ENCODE peak calls at places on chromosomes 6 and 20, in six cellular contexts. One of them, this sample, is unnamed.

GRCh38 chr6:32459781-32460424 is 20.2 kb downstream of the HLA-DRA start:
- DNase-seq in IMR-90: no peak
- DNase-seq in adrenal gland: no peak
- DNase-seq in Peyer's patch: no peak
- DNase-seq in heart left ventricle: no peak
- DNase-seq in transverse colon: no peak
- DNase-seq in this sample: peak; percentile 19

GRCh38 chr6:79671605-79672266 is 40.6 kb downstream of the SH3BGRL2 start:
- DNase-seq in heart left ventricle: peak; percentile 31
- DNase-seq in Peyer's patch: peak; percentile 93
- DNase-seq in adrenal gland: peak; percentile 22
- DNase-seq in IMR-90: peak; percentile 40
- DNase-seq in transverse colon: peak; percentile 90
- DNase-seq in this sample: no peak

GRCh38 chr6:225121-225721 is 67.1 kb upstream of the DUSP22 start:
- DNase-seq in transverse colon: no peak
- DNase-seq in IMR-90: no peak
- DNase-seq in heart left ventricle: peak; percentile 33
- DNase-seq in adrenal gland: no peak
- DNase-seq in Peyer's patch: peak; percentile 56
- DNase-seq in this sample: no peak

GRCh38 chr6:132746049-132746448 is 11.7 kb downstream of the VNN2 start:
- DNase-seq in Peyer's patch: no peak
- DNase-seq in transverse colon: no peak
- DNase-seq in heart left ventricle: no peak
- DNase-seq in IMR-90: no peak
- DNase-seq in adrenal gland: no peak
- DNase-seq in this sample: peak; percentile 50

GRCh38 chr6:142187209-142187608 is 40.1 kb downstream of the VTA1 start:
- DNase-seq in adrenal gland: peak; percentile 82
- DNase-seq in heart left ventricle: peak; percentile 62
- DNase-seq in IMR-90: peak; percentile 77
- DNase-seq in transverse colon: no peak
- DNase-seq in Peyer's patch: no peak
- DNase-seq in this sample: no peak

GRCh38 chr20:14319704-14320103 is 17.7 kb downstream of the FLRT3 start:
- DNase-seq in adrenal gland: no peak
- DNase-seq in IMR-90: no peak
- DNase-seq in Peyer's patch: no peak
- DNase-seq in heart left ventricle: no peak
- DNase-seq in transverse colon: no peak
- DNase-seq in this sample: no peak

GRCh38 chr6:149166324-149166723 is 151.2 kb upstream of the TAB2 start:
- DNase-seq in transverse colon: no peak
- DNase-seq in IMR-90: no peak
- DNase-seq in adrenal gland: no peak
- DNase-seq in Peyer's patch: no peak
- DNase-seq in heart left ventricle: no peak
- DNase-seq in this sample: no peak

GRCh38 chr20:20480689-20481088 is 112.8 kb downstream of the INSM1 start:
- DNase-seq in heart left ventricle: no peak
- DNase-seq in IMR-90: peak; percentile 84
- DNase-seq in transverse colon: no peak
- DNase-seq in Peyer's patch: no peak
- DNase-seq in adrenal gland: no peak
- DNase-seq in this sample: no peak

GRCh38 chr6:97524846-97525245 is 241.8 kb upstream of the MMS22L start:
- DNase-seq in adrenal gland: no peak
- DNase-seq in transverse colon: no peak
- DNase-seq in heart left ventricle: no peak
- DNase-seq in IMR-90: no peak
- DNase-seq in Peyer's patch: no peak
- DNase-seq in this sample: no peak

GRCh38 chr6:134456284-134456683 is 138.4 kb upstream of the SGK1 start:
- DNase-seq in transverse colon: no peak
- DNase-seq in Peyer's patch: no peak
- DNase-seq in adrenal gland: no peak
- DNase-seq in IMR-90: no peak
- DNase-seq in heart left ventricle: no peak
- DNase-seq in this sample: no peak

GRCh38 chr6:52415917-52416628 is 4.1 kb upstream of the EFHC1 start:
- DNase-seq in heart left ventricle: no peak
- DNase-seq in adrenal gland: no peak
- DNase-seq in Peyer's patch: no peak
- DNase-seq in transverse colon: no peak
- DNase-seq in IMR-90: peak; percentile 60
- DNase-seq in this sample: no peak

GRCh38 chr20:50625986-50626677 is 65.2 kb downstream of the RIPOR3 start:
- DNase-seq in heart left ventricle: peak; percentile 75
- DNase-seq in Peyer's patch: peak; percentile 53
- DNase-seq in adrenal gland: peak; percentile 56
- DNase-seq in transverse colon: peak; percentile 26
- DNase-seq in IMR-90: peak; percentile 39
- DNase-seq in this sample: peak; percentile 64

GRCh38 chr20:61929971-61930666 is 135.6 kb downstream of the TAF4 start:
- DNase-seq in IMR-90: no peak
- DNase-seq in Peyer's patch: no peak
- DNase-seq in heart left ventricle: no peak
- DNase-seq in transverse colon: no peak
- DNase-seq in adrenal gland: no peak
- DNase-seq in this sample: no peak

GRCh38 chr6:71011861-71012260 is 55.0 kb upstream of the B3GAT2 start:
- DNase-seq in heart left ventricle: no peak
- DNase-seq in Peyer's patch: no peak
- DNase-seq in IMR-90: no peak
- DNase-seq in transverse colon: no peak
- DNase-seq in adrenal gland: no peak
- DNase-seq in this sample: no peak

GRCh38 chr20:3461911-3462677 is 8.7 kb upstream of the ATRN start:
- DNase-seq in IMR-90: no peak
- DNase-seq in Peyer's patch: no peak
- DNase-seq in adrenal gland: peak; percentile 75
- DNase-seq in heart left ventricle: no peak
- DNase-seq in transverse colon: no peak
- DNase-seq in this sample: no peak

GRCh38 chr6:126824815-126825214 is 293.7 kb upstream of the RSPO3 start:
- DNase-seq in adrenal gland: no peak
- DNase-seq in heart left ventricle: no peak
- DNase-seq in Peyer's patch: no peak
- DNase-seq in transverse colon: no peak
- DNase-seq in IMR-90: no peak
- DNase-seq in this sample: no peak

GRCh38 chr6:128327890-128328289 is 192.5 kb downstream of the PTPRK start:
- DNase-seq in adrenal gland: no peak
- DNase-seq in Peyer's patch: peak; percentile 56
- DNase-seq in heart left ventricle: no peak
- DNase-seq in IMR-90: peak; percentile 16
- DNase-seq in transverse colon: peak; percentile 12
- DNase-seq in this sample: no peak

GRCh38 chr6:163231356-163232014 is 183.0 kb upstream of the QKI start:
- DNase-seq in transverse colon: no peak
- DNase-seq in IMR-90: no peak
- DNase-seq in Peyer's patch: no peak
- DNase-seq in adrenal gland: no peak
- DNase-seq in heart left ventricle: no peak
- DNase-seq in this sample: peak; percentile 52

GRCh38 chr6:45160305-45160704 is 167.8 kb upstream of the RUNX2 start:
- DNase-seq in adrenal gland: no peak
- DNase-seq in transverse colon: no peak
- DNase-seq in heart left ventricle: no peak
- DNase-seq in Peyer's patch: no peak
- DNase-seq in IMR-90: no peak
- DNase-seq in this sample: no peak

GRCh38 chr6:111894272-111894671 is 21.0 kb upstream of the FYN start:
- DNase-seq in adrenal gland: no peak
- DNase-seq in transverse colon: no peak
- DNase-seq in Peyer's patch: no peak
- DNase-seq in heart left ventricle: no peak
- DNase-seq in IMR-90: peak; percentile 67
- DNase-seq in this sample: no peak

GRCh38 chr6:168711666-168712300 is 270.8 kb downstream of the SMOC2 start:
- DNase-seq in heart left ventricle: no peak
- DNase-seq in adrenal gland: no peak
- DNase-seq in IMR-90: no peak
- DNase-seq in transverse colon: no peak
- DNase-seq in Peyer's patch: peak; percentile 18
- DNase-seq in this sample: no peak

GRCh38 chr6:85126448-85127178 is 323.3 kb upstream of the NT5E start:
- DNase-seq in IMR-90: peak; percentile 2
- DNase-seq in adrenal gland: peak; percentile 27
- DNase-seq in Peyer's patch: no peak
- DNase-seq in heart left ventricle: peak; percentile 34
- DNase-seq in transverse colon: peak; percentile 10
- DNase-seq in this sample: peak; percentile 26

GRCh38 chr6:99458319-99458718 is 33.2 kb upstream of the PNISR start:
- DNase-seq in transverse colon: no peak
- DNase-seq in heart left ventricle: no peak
- DNase-seq in adrenal gland: no peak
- DNase-seq in IMR-90: peak; percentile 44
- DNase-seq in Peyer's patch: no peak
- DNase-seq in this sample: no peak

GRCh38 chr20:6333110-6333509 is 210.3 kb upstream of the FERMT1 start:
- DNase-seq in transverse colon: no peak
- DNase-seq in Peyer's patch: no peak
- DNase-seq in heart left ventricle: no peak
- DNase-seq in adrenal gland: no peak
- DNase-seq in IMR-90: no peak
- DNase-seq in this sample: no peak

GRCh38 chr20:53926428-53927028 is 143.9 kb downstream of the BCAS1 start:
- DNase-seq in transverse colon: peak; percentile 52
- DNase-seq in IMR-90: peak; percentile 97
- DNase-seq in adrenal gland: no peak
- DNase-seq in heart left ventricle: no peak
- DNase-seq in Peyer's patch: peak; percentile 78
- DNase-seq in this sample: no peak

DNA sequence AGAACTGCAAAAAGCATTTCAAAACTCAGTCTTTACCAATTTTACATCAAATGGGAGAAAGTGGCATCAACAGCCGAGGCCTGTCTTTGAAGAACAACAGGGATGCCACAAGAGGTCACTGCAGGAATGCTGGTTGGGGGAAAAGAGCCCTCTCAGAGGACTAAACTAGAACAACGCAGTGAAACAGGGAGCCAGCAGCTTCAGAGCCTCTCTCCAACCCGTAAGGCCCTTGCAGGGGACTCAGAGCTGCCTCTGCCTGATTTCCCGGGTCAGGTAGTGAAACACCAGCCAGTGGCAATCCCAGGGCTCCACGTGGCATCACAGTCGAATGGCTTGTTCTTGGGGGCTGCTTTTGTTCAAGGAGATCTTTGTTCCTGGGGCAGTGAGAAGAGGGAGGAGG is 55.0 kb upstream of the KCNK16 start:
- DNase-seq in transverse colon: peak; percentile 73
- DNase-seq in heart left ventricle: peak; percentile 64
- DNase-seq in Peyer's patch: peak; percentile 56
- DNase-seq in IMR-90: peak; percentile 44
- DNase-seq in adrenal gland: peak; percentile 72
- DNase-seq in this sample: peak; percentile 52
- TF ChIP-seq POLR2A in transverse colon: no peak
- TF ChIP-seq POLR2A in heart left ventricle: no peak
- TF ChIP-seq POLR2A in Peyer's patch: no peak
- TF ChIP-seq POLR2A in IMR-90: no peak
- TF ChIP-seq POLR2A in adrenal gland: no peak
- TF ChIP-seq POLR2A in this sample: no peak

DNA sequence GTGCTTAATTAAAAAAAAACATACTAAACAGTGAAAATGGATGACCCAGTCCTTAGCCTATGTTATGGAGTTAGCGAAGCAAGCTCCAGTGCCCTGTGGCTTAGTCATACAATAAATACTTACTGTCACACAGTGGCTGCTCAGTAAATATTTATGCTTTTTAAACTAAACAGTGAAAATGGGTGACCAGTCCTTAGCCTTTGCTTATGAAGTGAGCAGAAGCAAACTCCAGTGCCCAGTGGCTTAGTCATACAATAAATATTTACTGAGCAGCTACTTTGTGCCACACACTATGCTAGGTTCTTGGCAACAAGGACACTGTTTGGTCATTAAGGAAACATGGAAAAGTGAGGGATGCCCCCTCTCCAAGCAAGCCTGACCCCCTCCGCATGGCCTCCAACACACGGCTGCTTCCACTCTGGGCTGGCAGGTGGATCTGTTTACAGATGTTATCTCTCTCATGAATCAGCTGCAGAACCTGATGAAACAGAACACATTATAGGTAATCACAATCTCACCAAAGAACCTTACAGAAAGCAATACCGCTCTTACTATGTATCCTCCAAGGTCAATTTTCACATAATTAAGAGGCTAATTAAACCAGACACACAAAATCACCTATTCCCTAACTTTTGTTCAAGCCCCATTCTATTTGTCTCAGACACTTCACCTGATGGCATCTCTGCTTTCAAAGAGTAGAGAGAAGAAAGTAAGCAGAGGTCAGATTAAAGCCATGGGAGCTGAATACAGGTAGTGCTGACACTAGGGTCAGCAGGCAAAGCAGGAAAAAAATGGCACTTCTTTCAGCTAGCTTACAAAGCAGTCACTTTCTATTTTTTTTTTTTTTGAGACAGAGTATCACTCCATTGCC is 27.3 kb downstream of the CDK5RAP1 start:
- DNase-seq in Peyer's patch: no peak
- DNase-seq in heart left ventricle: no peak
- DNase-seq in transverse colon: no peak
- DNase-seq in IMR-90: peak; percentile 94
- DNase-seq in adrenal gland: no peak
- DNase-seq in this sample: no peak
- H3K27ac ChIP-seq in Peyer's patch: no peak overlapping the region
- H3K27ac ChIP-seq in heart left ventricle: no peak overlapping the region
- H3K27ac ChIP-seq in transverse colon: peak overlapping the region; percentile 7
- H3K27ac ChIP-seq in IMR-90: no peak overlapping the region
- H3K27ac ChIP-seq in adrenal gland: no peak overlapping the region
- H3K27ac ChIP-seq in this sample: peak overlapping the region; percentile 37

GRCh38 chr6:64694356-64694755 is 1012.7 kb downstream of the EYS start:
- DNase-seq in IMR-90: no peak
- DNase-seq in adrenal gland: no peak
- DNase-seq in transverse colon: no peak
- DNase-seq in Peyer's patch: no peak
- DNase-seq in heart left ventricle: no peak
- DNase-seq in this sample: no peak
- TF ChIP-seq POLR2A in IMR-90: no peak
- TF ChIP-seq POLR2A in adrenal gland: no peak
- TF ChIP-seq POLR2A in transverse colon: no peak
- TF ChIP-seq POLR2A in Peyer's patch: no peak
- TF ChIP-seq POLR2A in heart left ventricle: no peak
- TF ChIP-seq POLR2A in this sample: no peak

DNA sequence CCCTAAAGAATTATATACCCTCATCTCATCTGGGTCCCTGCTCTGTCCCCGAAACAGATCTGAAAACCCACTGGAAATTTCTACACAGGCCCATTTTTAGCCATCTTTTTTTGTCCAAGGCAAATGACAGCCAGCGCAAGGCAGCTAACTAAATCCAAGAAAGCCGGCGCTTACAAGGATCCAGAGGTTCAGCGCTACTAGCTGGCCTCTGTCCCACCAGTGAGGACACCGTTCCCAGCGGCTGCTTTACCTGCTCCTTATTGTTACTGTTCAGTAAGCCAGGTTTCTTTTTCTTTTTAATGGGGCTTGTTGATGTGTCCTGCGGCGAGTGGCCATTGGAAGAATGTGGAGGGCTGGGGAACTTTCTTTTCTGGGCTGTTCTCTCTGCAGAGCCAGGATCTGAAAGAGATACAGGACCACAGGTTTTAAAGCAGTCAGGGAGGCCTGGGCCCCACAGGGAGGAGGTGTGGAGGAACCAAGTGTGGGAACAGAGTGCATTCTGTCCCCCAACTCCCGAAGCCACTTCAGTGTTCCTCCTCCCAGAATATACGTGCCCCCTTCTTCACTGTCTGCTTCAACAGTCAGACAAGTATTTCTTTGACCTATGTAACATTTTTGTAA is 46.6 kb downstream of the ZMYND8 start:
- DNase-seq in IMR-90: no peak
- DNase-seq in Peyer's patch: no peak
- DNase-seq in heart left ventricle: no peak
- DNase-seq in transverse colon: no peak
- DNase-seq in adrenal gland: peak; percentile 35
- DNase-seq in this sample: no peak
- H3K27ac ChIP-seq in IMR-90: no peak overlapping the region
- H3K27ac ChIP-seq in Peyer's patch: peak overlapping the region; percentile 32
- H3K27ac ChIP-seq in heart left ventricle: peak overlapping the region; percentile 41
- H3K27ac ChIP-seq in transverse colon: peak overlapping the region; percentile 43
- H3K27ac ChIP-seq in adrenal gland: peak overlapping the region; percentile 4
- H3K27ac ChIP-seq in this sample: no peak overlapping the region